ENCODE peak calls at places on chromosome 17, in nine cellular contexts. N is BE2C, Z is left ventricle myocardium inferior, O is mucosa of descending colon, F is psoas muscle, C is stomach, T is adipocyte, E is HCT116, X is upper lobe of right lung. Y is an unnamed sample. For H3K4me1, the result is how much of the 10 kb centered on the place peaks cover.

GRCh38 chr17:12722282-12722681 is 56.6 kb downstream of the MYOCD start:
- DNase-seq in N (no peak), Z (no peak), O (no peak), F (no peak), C (no peak), T (no peak), E (no peak), X (no peak), Y (no peak)

GRCh38 chr17:78179372-78179771 is 7.5 kb downstream of the TK1 start:
- DNase-seq in N (no peak), Z (no peak), O (no peak), F (peak), C (peak), T (peak), E (no peak), X (peak), Y (no peak)

GRCh38 chr17:69499301-69499700 is 84.8 kb downstream of the MAP2K6 start:
- DNase-seq in N (no peak), Z (no peak), O (no peak), F (no peak), C (no peak), T (peak), E (no peak), X (no peak), Y (no peak)

GRCh38 chr17:49579522-49579921 is 3.9 kb downstream of the NXPH3 start:
- DNase-seq in N (no peak), Z (no peak), O (no peak), F (no peak), C (no peak), T (no peak), E (no peak), X (no peak), Y (no peak)

GRCh38 chr17:78317817-78318400 is 42.0 kb downstream of the SOCS3 start:
- DNase-seq in N (no peak), Z (no peak), O (peak), F (no peak), C (no peak), T (no peak), E (no peak), X (no peak), Y (no peak)

GRCh38 chr17:15122857-15123256 is 142.3 kb downstream of the PMP22 start:
- DNase-seq in N (no peak), Z (no peak), O (no peak), F (no peak), C (no peak), T (peak), E (no peak), X (no peak), Y (no peak)

GRCh38 chr17:34990921-34991365 is 10.6 kb downstream of the LIG3 start:
- DNase-seq in N (no peak), Z (no peak), O (no peak), F (no peak), C (peak), T (peak), E (no peak), X (no peak), Y (no peak)

GRCh38 chr17:79097226-79098055 is 22.8 kb downstream of the ENGASE start:
- DNase-seq in N (no peak), Z (no peak), O (no peak), F (no peak), C (no peak), T (no peak), E (no peak), X (no peak), Y (no peak)

GRCh38 chr17:31627960-31628359 is 231.1 kb downstream of the COPRS start:
- DNase-seq in N (no peak), Z (no peak), O (no peak), F (no peak), C (no peak), T (peak), E (no peak), X (no peak), Y (no peak)

GRCh38 chr17:12568358-12569251 is 97.1 kb upstream of the MYOCD start:
- DNase-seq in N (no peak), Z (no peak), O (no peak), F (no peak), C (no peak), T (no peak), E (no peak), X (no peak), Y (no peak)

GRCh38 chr17:58335779-58336455 is 7.3 kb upstream of the TSPOAP1 start:
- DNase-seq in N (peak), Z (no peak), O (peak), F (no peak), C (peak), T (no peak), E (no peak), X (peak), Y (peak)

GRCh38 chr17:42200702-42201101 is 6.4 kb upstream of the GHDC start:
- DNase-seq in N (peak), Z (peak), O (peak), F (no peak), C (peak), T (no peak), E (no peak), X (no peak), Y (no peak)

GRCh38 chr17:42526031-42526444 is 10.0 kb upstream of the NAGLU start:
- DNase-seq in N (no peak), Z (peak), O (peak), F (peak), C (no peak), T (no peak), E (no peak), X (no peak), Y (no peak)

GRCh38 chr17:77437747-77438146 is 297.0 kb downstream of the SEC14L1 start:
- DNase-seq in N (no peak), Z (no peak), O (no peak), F (no peak), C (no peak), T (no peak), E (no peak), X (no peak), Y (no peak)

GRCh38 chr17:72714357-72714966 is 378.0 kb downstream of the SLC39A11 start:
- DNase-seq in N (no peak), Z (no peak), O (no peak), F (no peak), C (no peak), T (no peak), E (no peak), X (no peak), Y (no peak)

GRCh38 chr17:32486701-32487459 is at the start of gene CDK5R1:
- DNase-seq in N (peak), Z (peak), O (peak), F (peak), C (peak), T (peak), E (no peak), X (peak), Y (peak)

GRCh38 chr17:17385502-17385901 is 82.3 kb downstream of the NT5M start:
- DNase-seq in N (no peak), Z (no peak), O (no peak), F (no peak), C (no peak), T (no peak), E (no peak), X (no peak), Y (no peak)

GRCh38 chr17:57578608-57578990 is 166.5 kb downstream of the CCDC182 start:
- DNase-seq in N (no peak), Z (no peak), O (no peak), F (no peak), C (no peak), T (peak), E (no peak), X (no peak), Y (no peak)

GRCh38 chr17:29238133-29238850 is 8.4 kb upstream of the CRYBA1 start:
- DNase-seq in N (no peak), Z (no peak), O (no peak), F (no peak), C (no peak), T (peak), E (no peak), X (no peak), Y (no peak)

GRCh38 chr17:37131670-37132620 is 183.2 kb downstream of the AATF start:
- DNase-seq in N (no peak), Z (no peak), O (no peak), F (no peak), C (no peak), T (no peak), E (no peak), X (no peak), Y (no peak)

GRCh38 chr17:44170499-44171201 is at the start of gene ASB16:
- DNase-seq in N (peak), Z (peak), O (no peak), F (peak), C (peak), T (peak), E (no peak), X (no peak), Y (no peak)

GRCh38 chr17:15782809-15783208 is 50.7 kb downstream of the TBC1D26 start:
- DNase-seq in N (no peak), Z (peak), O (peak), F (peak), C (peak), T (no peak), E (no peak), X (peak), Y (peak)

GRCh38 chr17:83103200-83103937 is 24.0 kb downstream of the METRNL start:
- DNase-seq in N (no peak), Z (no peak), O (peak), F (no peak), C (peak), T (peak), E (peak), X (no peak), Y (no peak)

GRCh38 chr17:48907713-48908046 is 527 bp upstream of the UBE2Z start:
- DNase-seq in N (no peak), Z (no peak), O (no peak), F (no peak), C (no peak), T (peak), E (no peak), X (no peak), Y (no peak)

GRCh38 chr17:61406871-61407210 is 7.2 kb downstream of the TBX2 start:
- DNase-seq in N (no peak), Z (no peak), O (peak), F (no peak), C (no peak), T (no peak), E (no peak), X (peak), Y (no peak)

GRCh38 chr17:82973456-82974135 is 105.8 kb upstream of the METRNL start:
- DNase-seq in N (no peak), Z (no peak), O (no peak), F (no peak), C (no peak), T (no peak), E (no peak), X (peak), Y (no peak)

GRCh38 chr17:73068322-73069153 is 23.9 kb downstream of the SLC39A11 start:
- DNase-seq in N (peak), Z (no peak), O (no peak), F (no peak), C (no peak), T (peak), E (no peak), X (no peak), Y (no peak)

GRCh38 chr17:19867094-19867653 is 562 bp downstream of the ULK2 start:
- DNase-seq in N (peak), Z (peak), O (peak), F (peak), C (peak), T (peak), E (peak), X (peak), Y (peak)

GRCh38 chr17:61504697-61505096 is 52.5 kb downstream of the TBX4 start:
- DNase-seq in N (no peak), Z (no peak), O (no peak), F (no peak), C (no peak), T (peak), E (no peak), X (no peak), Y (no peak)

GRCh38 chr17:50033316-50033715 is 22.6 kb upstream of the ITGA3 start:
- DNase-seq in N (no peak), Z (no peak), O (no peak), F (no peak), C (peak), T (peak), E (no peak), X (no peak), Y (no peak)

GRCh38 chr17:33814852-33815251 is 440.2 kb upstream of the CCL2 start:
- DNase-seq in N (no peak), Z (no peak), O (no peak), F (no peak), C (no peak), T (no peak), E (no peak), X (no peak), Y (no peak)

GRCh38 chr17:59353936-59354755 is 22.7 kb downstream of the YPEL2 start:
- DNase-seq in N (no peak), Z (no peak), O (no peak), F (no peak), C (no peak), T (no peak), E (no peak), X (no peak), Y (no peak)

GRCh38 chr17:29566473-29567361 is at the start of gene ABHD15:
- DNase-seq in N (peak), Z (peak), O (peak), F (peak), C (peak), T (peak), E (peak), X (peak), Y (peak)

DNA sequence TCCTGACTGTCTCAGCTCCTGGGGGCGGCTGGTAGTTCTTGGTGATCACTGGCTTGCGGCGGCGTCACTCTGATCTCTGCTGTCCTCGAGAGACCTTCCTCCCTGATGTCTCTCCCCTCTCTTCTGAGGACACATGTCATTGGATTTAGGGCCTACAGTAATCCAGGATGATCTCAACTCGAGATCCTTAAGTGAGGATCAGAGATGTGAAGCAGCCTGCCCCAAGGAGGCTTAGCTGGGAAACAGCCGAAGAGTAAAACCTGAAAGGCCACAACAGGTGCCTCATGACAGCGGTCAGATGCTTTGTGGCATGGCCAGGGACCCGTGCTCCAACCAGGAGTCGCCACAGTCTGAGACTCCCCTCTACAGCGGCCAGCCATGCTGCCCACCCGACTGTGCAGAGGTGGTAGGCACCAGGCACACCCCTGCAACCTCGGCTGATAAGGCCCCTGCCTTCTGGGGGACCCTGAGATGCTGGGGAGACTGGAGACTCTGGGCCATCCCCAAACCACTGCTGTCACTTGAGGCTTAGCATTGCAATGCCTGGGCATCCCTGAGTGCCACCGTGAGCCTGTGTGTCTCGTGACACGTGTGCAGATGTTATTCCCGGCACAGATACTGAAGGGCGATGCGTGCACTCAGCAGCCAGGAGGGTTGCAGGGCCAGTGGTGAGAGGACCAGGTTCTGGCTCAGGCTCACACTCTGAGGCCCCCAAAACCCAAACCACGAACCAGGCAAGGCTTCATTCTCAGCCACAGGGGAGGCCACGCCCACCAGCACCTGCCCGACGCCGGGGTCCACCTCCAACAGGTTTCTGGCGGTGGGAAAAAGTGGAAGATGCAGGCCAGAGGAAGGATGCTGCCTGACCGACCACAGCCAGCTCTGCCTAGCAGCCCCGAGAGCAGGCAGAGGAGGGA is 30.2 kb upstream of the SLC38A10 start:
- DNase-seq in N (no peak), Z (no peak), O (no peak), F (no peak), C (no peak), T (no peak), E (no peak), X (no peak), Y (no peak)
- H3K4me1 ChIP-seq in N (under half), Z (under half), O (under half), F (half or more), C (under half), T (under half), E (under half), X (under half), Y (under half)

DNA sequence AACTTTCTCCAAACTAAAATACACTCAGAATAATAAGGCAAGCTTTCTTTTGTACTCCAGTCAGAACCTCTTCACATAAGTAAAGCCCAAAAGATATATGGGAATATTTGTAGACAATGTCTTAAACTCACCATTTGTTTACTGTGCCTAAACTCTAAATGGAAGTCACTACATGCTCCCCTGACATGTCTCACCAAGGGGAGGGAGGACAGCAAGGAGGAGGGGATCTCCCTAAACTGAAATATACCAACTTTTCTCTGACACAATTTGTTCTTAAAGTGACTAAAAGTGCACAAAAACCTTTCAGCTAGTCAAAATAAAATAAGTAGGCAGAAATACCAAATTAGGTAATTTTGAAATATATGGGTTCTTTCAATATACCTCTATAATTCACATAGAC is 38.5 kb downstream of the GRB7 start:
- DNase-seq in N (no peak), Z (no peak), O (no peak), F (no peak), C (no peak), T (no peak), E (no peak), X (no peak), Y (no peak)
- H3K4me3 ChIP-seq in N (no peak), Z (no peak), O (no peak), F (no peak), C (peak), T (no peak), E (no peak), X (peak), Y (peak)

DNA sequence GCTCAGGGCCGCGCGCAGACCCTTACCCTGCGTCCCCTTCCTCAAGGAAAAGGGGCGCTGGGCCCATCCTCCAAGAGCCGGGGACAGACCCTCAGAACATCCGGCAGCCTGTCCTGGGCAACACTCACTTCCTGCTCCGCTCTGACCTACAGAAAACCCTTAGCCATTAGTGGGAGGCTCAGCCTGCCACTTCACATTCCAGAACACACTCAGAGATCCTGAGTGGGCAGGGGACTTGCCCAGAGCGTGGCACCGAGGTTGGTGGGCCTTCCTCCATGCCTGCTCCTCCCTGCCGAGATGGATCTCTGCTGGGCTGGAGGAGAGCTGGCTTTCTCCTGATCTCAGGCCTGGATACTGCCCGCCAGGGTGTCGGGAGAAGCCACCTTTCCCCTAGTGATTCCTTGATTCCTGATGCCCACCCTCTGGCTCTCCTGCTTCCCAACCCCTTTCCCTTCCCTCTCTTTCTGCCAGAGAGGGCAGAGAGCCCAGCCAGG is 1.5 kb downstream of the SCARF1 start:
- DNase-seq in N (no peak), Z (no peak), O (no peak), F (no peak), C (no peak), T (no peak), E (no peak), X (peak), Y (no peak)
- H3K4me1 ChIP-seq in N (under half), Z (half or more), O (under half), F (under half), C (half or more), T (under half), E (under half), X (half or more), Y (under half)

DNA sequence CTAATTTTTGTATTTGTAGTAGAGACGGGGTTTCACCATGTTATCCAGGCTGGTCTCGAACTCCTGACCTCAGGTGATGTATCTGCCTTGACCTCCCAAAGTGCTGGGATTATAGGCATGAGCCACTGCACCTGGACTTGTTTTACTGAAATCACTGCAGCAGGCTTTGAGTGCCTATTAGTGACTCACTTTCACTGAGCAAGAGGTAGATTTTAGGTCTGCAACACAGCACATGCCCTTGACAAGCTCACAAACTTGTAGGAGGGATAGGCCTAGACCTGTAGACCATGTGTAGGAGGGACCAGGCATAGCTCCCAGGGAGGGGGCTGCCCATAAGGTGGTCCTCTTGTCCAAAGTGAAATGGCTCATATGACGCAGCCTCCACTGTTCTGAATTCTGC is 27.0 kb upstream of the RPTOR start:
- DNase-seq in N (no peak), Z (no peak), O (no peak), F (no peak), C (no peak), T (no peak), E (no peak), X (no peak), Y (no peak)
- H3K4me3 ChIP-seq in N (no peak), Z (no peak), O (no peak), F (no peak), C (no peak), T (no peak), E (no peak), X (no peak), Y (no peak)

DNA sequence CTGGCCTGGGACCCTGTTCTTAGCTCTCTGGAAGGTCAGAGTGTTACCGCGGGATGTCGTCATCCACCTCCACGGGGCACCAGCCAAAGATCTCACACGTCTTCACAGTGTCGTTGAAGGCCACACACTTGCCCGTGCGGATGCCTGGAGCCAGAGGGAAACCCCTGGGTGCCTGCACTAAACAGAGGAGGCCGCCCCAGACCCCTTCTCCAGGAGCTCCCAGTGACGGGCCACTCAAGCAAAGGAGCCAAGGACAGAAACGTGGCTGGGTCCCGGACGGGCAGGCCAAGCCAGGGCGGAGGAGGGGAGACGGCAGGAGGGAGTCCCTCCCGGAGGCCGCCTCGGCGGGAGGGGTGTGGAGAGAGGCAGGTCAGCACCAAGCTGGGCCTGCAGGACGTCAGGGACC is 11.0 kb upstream of the CAMKK1 start:
- DNase-seq in N (no peak), Z (no peak), O (no peak), F (no peak), C (no peak), T (no peak), E (no peak), X (no peak), Y (no peak)
- H3K4me1 ChIP-seq in N (under half), Z (under half), O (under half), F (under half), C (under half), T (under half), E (under half), X (under half), Y (under half)